ENCODE peak calls at places on chromosome 21, in five cellular contexts. P is brain microvascular endothelial cell, W is transverse colon, R is fibroblast of pulmonary artery, J is fibroblast of mammary gland. V is an unnamed sample.
A peak's percentile ranks its signal among the peaks of the same experiment; 100 is the strongest.

GRCh38 chr21:42144679-42145568 is 73.8 kb downstream of the UMODL1 start:
- DNase-seq in R (no peak), J (no peak), W (no peak), P (no peak), V (no peak)

GRCh38 chr21:40351006-40351405 is 483.8 kb downstream of the PCP4 start:
- DNase-seq in P (no peak), R (no peak), W (no peak), J (no peak), V (no peak)

GRCh38 chr21:25183577-25183976 is 423.7 kb downstream of the MRPL39 start:
- DNase-seq in P (no peak), J (no peak), W (no peak), R (no peak), V (no peak)

GRCh38 chr21:41678944-41679343 is 87.9 kb downstream of the RIPK4 start:
- DNase-seq in J (peak; percentile 97), P (peak; percentile 95), W (peak; percentile 96), R (peak; percentile 97), V (peak; percentile 95)

GRCh38 chr21:17512245-17513213 is at the start of gene CXADR:
- DNase-seq in J (no peak), P (no peak), R (peak; percentile 42), W (peak; percentile 92), V (peak; percentile 91)

GRCh38 chr21:43193651-43194302 is 25.0 kb downstream of the CRYAA start:
- DNase-seq in W (no peak), R (peak; percentile 85), P (peak; percentile 89), J (peak; percentile 88), V (peak; percentile 14)

GRCh38 chr21:40717008-40717407 is 129.9 kb downstream of the DSCAM start:
- DNase-seq in R (no peak), J (no peak), W (no peak), P (no peak), V (no peak)

GRCh38 chr21:31236528-31236927 is 107.5 kb downstream of the TIAM1 start:
- DNase-seq in P (no peak), R (no peak), J (no peak), W (no peak), V (no peak)

GRCh38 chr21:35229290-35229689 is 180.2 kb upstream of the RUNX1 start:
- DNase-seq in P (no peak), R (no peak), J (no peak), W (no peak), V (no peak)

GRCh38 chr21:35075546-35075945 is 26.4 kb upstream of the RUNX1 start:
- DNase-seq in W (no peak), R (peak; percentile 59), J (peak; percentile 70), P (peak; percentile 90), V (no peak)

GRCh38 chr21:24217141-24217540 is 1390.1 kb downstream of the MRPL39 start:
- DNase-seq in W (no peak), J (no peak), R (no peak), P (no peak), V (no peak)

GRCh38 chr21:35138665-35139381 is 89.7 kb upstream of the RUNX1 start:
- DNase-seq in J (peak; percentile 45), R (peak; percentile 85), P (peak; percentile 94), W (no peak), V (no peak)

GRCh38 chr21:17613242-17613676 is 558 bp upstream of the BTG3 start:
- DNase-seq in R (peak; percentile 29), W (peak; percentile 34), J (peak; percentile 10), P (no peak), V (peak; percentile 52)

GRCh38 chr21:36430841-36431240 is 45.6 kb downstream of the CHAF1B start:
- DNase-seq in J (peak; percentile 22), P (peak; percentile 51), W (no peak), R (peak; percentile 48), V (no peak)
- H3K4me3 ChIP-seq in J (peak overlapping the region; percentile 3), P (peak overlapping the region; percentile 42), W (no peak overlapping the region), R (peak overlapping the region; percentile 50), V (no peak overlapping the region)

GRCh38 chr21:44932366-44933181 is 7.3 kb upstream of the SLX9 start:
- DNase-seq in W (peak; percentile 47), R (no peak), P (no peak), J (no peak), V (no peak)
- TF ChIP-seq CTCF in W (peak; percentile 40), R (peak; percentile 15), P (peak; percentile 47), J (peak; percentile 28), V (no peak)

DNA sequence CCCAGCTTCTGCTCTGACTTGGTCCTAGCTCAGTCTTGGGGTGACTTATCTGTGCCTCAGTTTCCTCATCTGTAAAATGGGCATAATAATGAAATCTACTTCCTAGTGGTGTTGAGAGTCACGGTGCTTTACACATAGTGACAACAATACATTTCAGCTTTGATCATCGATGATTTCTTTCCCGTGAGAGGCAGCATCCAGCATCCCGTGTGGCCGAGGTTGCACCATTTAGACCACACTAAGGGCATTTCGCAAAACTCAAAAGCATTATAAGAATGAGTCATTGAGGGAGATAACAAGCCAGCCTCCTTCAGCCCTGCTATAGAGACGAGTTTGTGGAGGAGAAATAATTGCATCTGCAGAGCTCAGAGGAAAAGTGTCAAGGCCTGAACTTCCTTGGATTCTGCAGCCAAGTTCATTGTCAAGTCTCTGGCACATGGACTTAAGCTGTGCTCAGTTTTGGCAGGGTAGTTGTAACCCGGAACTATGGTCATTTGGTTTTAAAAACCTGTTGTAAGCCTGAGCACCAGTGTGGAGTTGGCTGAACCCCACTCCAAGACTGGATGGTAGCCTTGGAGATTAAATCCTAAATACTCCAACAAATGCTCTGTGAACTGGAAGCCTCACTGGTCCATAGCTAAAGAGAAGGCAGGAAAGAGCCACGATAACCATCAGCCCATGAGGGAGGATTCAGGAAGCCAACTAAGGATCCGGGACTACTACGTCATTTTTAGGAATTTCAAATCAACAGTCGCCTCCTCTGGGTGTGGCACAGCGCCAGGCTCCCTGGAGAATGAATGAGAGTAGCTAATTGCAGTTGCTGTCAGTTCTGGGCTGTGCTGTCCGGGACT is 64.2 kb downstream of the TCP10L start:
- DNase-seq in J (peak; percentile 98), W (peak; percentile 63), R (peak; percentile 99), P (peak; percentile 92), V (peak; percentile 77)
- H3K4me3 ChIP-seq in J (no peak overlapping the region), W (no peak overlapping the region), R (peak overlapping the region; percentile 4), P (no peak overlapping the region), V (no peak overlapping the region)

DNA sequence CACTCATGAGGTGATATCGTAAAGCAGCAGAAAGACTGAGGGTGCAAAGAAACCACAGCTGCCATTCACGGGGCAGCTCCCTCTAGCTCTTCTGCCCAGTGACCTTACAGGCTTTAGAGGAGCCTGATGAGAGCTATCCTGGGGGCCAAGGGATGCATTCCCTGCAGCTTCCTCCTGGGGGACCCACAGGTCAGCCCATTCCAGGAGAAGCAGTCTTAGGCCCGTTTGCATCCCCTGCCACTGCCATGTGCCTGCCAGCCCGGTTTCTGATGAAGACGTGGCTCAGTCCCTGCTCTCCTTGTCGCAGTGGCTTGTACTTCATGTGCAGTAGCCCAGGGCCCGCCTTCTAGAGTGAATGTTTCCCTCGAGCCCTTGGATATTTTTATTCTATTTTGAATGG is 22.8 kb downstream of the ATP5PO start:
- DNase-seq in W (no peak), R (no peak), P (no peak), J (no peak), V (peak; percentile 52)
- TF ChIP-seq CTCF in W (no peak), R (no peak), P (peak; percentile 36), J (peak; percentile 13), V (no peak)

DNA sequence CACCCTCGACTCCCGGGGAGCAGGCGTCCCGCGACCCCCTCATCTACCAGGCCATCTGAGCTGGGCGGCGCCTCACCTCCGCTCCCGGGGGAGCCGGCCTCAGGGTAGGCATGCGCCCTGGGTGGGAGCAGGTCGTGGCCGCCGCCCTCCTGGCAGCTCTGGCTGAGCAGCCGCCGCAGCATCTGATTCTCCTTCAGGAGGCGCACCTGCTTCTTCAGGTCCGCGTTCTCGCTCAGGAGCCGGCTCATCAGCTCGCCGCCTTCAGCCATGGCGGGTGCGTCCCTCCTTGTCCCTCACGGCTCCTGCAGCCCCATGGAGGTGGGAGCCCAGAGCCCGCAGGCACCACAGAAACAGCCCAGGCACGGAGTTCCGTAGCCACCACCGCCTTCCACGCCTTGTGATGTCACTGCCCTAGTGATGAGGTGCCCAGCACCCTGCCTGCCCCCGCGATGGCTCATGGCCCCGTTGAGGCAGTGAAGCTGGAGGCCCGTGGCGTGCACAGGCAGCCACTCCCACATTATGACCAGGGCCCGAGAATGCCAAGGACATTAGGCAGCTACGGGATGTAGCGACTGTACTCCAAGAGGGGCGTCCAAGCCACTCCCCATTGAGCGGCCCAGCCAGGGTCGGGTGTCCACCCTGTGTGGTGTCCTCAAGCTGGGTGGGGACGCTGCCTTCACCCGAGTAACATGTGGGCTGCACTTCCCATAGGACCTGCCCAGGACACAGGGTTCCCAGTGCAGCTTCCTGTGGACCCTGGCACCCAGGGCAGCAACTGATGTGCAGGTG is 1.5 kb downstream of the SPATC1L start:
- DNase-seq in J (no peak), W (no peak), P (no peak), R (no peak), V (peak; percentile 85)
- H3K4me3 ChIP-seq in J (no peak overlapping the region), W (no peak overlapping the region), P (no peak overlapping the region), R (no peak overlapping the region), V (no peak overlapping the region)

GRCh38 chr21:46063734-46064680 is 33.9 kb upstream of the COL6A2 start:
- DNase-seq in P (no peak), J (no peak), W (no peak), R (no peak), V (no peak)

GRCh38 chr21:46063227-46063626 is 34.7 kb upstream of the COL6A2 start:
- DNase-seq in W (no peak), J (peak; percentile 62), P (no peak), R (peak; percentile 21), V (peak; percentile 46)

GRCh38 chr21:46061063-46061462 is 36.8 kb upstream of the COL6A2 start:
- DNase-seq in W (no peak), P (no peak), R (no peak), J (no peak), V (peak; percentile 6)

GRCh38 chr21:46061950-46062349 is 36.0 kb upstream of the COL6A2 start:
- DNase-seq in J (no peak), P (no peak), R (no peak), W (no peak), V (peak; percentile 23)

GRCh38 chr21:46062471-46063211 is 35.3 kb upstream of the COL6A2 start:
- DNase-seq in R (no peak), W (no peak), P (no peak), J (peak; percentile 68), V (peak; percentile 42)
- TF ChIP-seq CTCF in R (no peak), W (no peak), P (no peak), J (no peak), V (no peak)

GRCh38 chr21:29135481-29135880 is 5.0 kb downstream of the MAP3K7CL start:
- DNase-seq in J (peak; percentile 36), P (no peak), W (no peak), R (no peak), V (no peak)

GRCh38 chr21:29130234-29130993 is at the start of gene MAP3K7CL:
- DNase-seq in W (peak; percentile 22), J (peak; percentile 100), P (peak; percentile 100), R (peak; percentile 97), V (peak; percentile 69)

GRCh38 chr21:29133796-29134195 is 3.4 kb downstream of the MAP3K7CL start:
- DNase-seq in J (no peak), P (no peak), R (no peak), W (no peak), V (no peak)

GRCh38 chr21:29133241-29133640 is 2.8 kb downstream of the MAP3K7CL start:
- DNase-seq in W (no peak), J (no peak), P (no peak), R (no peak), V (no peak)
- H3K4me3 ChIP-seq in W (no peak overlapping the region), J (no peak overlapping the region), P (no peak overlapping the region), R (no peak overlapping the region), V (no peak overlapping the region)

GRCh38 chr21:27476696-27477095 is 509.8 kb upstream of the ADAMTS5 start:
- DNase-seq in P (peak; percentile 28), J (peak; percentile 68), R (peak; percentile 65), W (no peak), V (no peak)
- TF ChIP-seq CTCF in P (peak; percentile 56), J (peak; percentile 84), R (peak; percentile 70), W (peak; percentile 31), V (no peak)